ENCODE peak calls at places on chromosomes 5 and 9, in eight cellular contexts. One of them, this sample, is unnamed.

GRCh38 chr5:160175438-160176218 is 53.7 kb upstream of the FABP6 start:
- DNase-seq in stimulated activated CD4-positive, alpha-beta T cell treated with anti-CD3 and anti-CD28 coated beads, TNF-alpha, amount 100 ng/mL, for 1 hour: no peak
- DNase-seq in tibial artery: peak
- DNase-seq in HT-29: peak
- DNase-seq in GM10248: no peak
- DNase-seq in MV-4-11: no peak
- DNase-seq in left cardiac atrium: peak
- DNase-seq in activated CD4-positive, alpha-beta T cell treated with anti-CD3 and anti-CD28 coated beads, Interleukin-2, amount 50 U/mL, for 1 hour: no peak
- DNase-seq in this sample: no peak

GRCh38 chr5:113299591-113299990 is 135.2 kb downstream of the TSSK1B start:
- DNase-seq in stimulated activated CD4-positive, alpha-beta T cell treated with anti-CD3 and anti-CD28 coated beads, TNF-alpha, amount 100 ng/mL, for 1 hour: no peak
- DNase-seq in tibial artery: no peak
- DNase-seq in HT-29: no peak
- DNase-seq in GM10248: no peak
- DNase-seq in MV-4-11: no peak
- DNase-seq in left cardiac atrium: no peak
- DNase-seq in activated CD4-positive, alpha-beta T cell treated with anti-CD3 and anti-CD28 coated beads, Interleukin-2, amount 50 U/mL, for 1 hour: no peak
- DNase-seq in this sample: no peak

GRCh38 chr5:15993334-15993733 is 186.3 kb downstream of the MARCHF11 start:
- DNase-seq in stimulated activated CD4-positive, alpha-beta T cell treated with anti-CD3 and anti-CD28 coated beads, TNF-alpha, amount 100 ng/mL, for 1 hour: no peak
- DNase-seq in tibial artery: no peak
- DNase-seq in HT-29: no peak
- DNase-seq in GM10248: no peak
- DNase-seq in MV-4-11: no peak
- DNase-seq in left cardiac atrium: no peak
- DNase-seq in activated CD4-positive, alpha-beta T cell treated with anti-CD3 and anti-CD28 coated beads, Interleukin-2, amount 50 U/mL, for 1 hour: no peak
- DNase-seq in this sample: peak

GRCh38 chr9:89872426-89872912 is 267.7 kb downstream of the GADD45G start:
- DNase-seq in stimulated activated CD4-positive, alpha-beta T cell treated with anti-CD3 and anti-CD28 coated beads, TNF-alpha, amount 100 ng/mL, for 1 hour: no peak
- DNase-seq in tibial artery: peak
- DNase-seq in HT-29: no peak
- DNase-seq in GM10248: no peak
- DNase-seq in MV-4-11: no peak
- DNase-seq in left cardiac atrium: no peak
- DNase-seq in activated CD4-positive, alpha-beta T cell treated with anti-CD3 and anti-CD28 coated beads, Interleukin-2, amount 50 U/mL, for 1 hour: no peak
- DNase-seq in this sample: no peak

GRCh38 chr5:170184007-170184687 is 48.6 kb upstream of the C5orf58 start:
- DNase-seq in stimulated activated CD4-positive, alpha-beta T cell treated with anti-CD3 and anti-CD28 coated beads, TNF-alpha, amount 100 ng/mL, for 1 hour: no peak
- DNase-seq in tibial artery: peak
- DNase-seq in HT-29: peak
- DNase-seq in GM10248: peak
- DNase-seq in MV-4-11: peak
- DNase-seq in left cardiac atrium: peak
- DNase-seq in activated CD4-positive, alpha-beta T cell treated with anti-CD3 and anti-CD28 coated beads, Interleukin-2, amount 50 U/mL, for 1 hour: peak
- DNase-seq in this sample: peak

GRCh38 chr9:138020120-138020794 is 142.7 kb downstream of the CACNA1B start:
- DNase-seq in stimulated activated CD4-positive, alpha-beta T cell treated with anti-CD3 and anti-CD28 coated beads, TNF-alpha, amount 100 ng/mL, for 1 hour: no peak
- DNase-seq in tibial artery: no peak
- DNase-seq in HT-29: no peak
- DNase-seq in GM10248: no peak
- DNase-seq in MV-4-11: no peak
- DNase-seq in left cardiac atrium: no peak
- DNase-seq in activated CD4-positive, alpha-beta T cell treated with anti-CD3 and anti-CD28 coated beads, Interleukin-2, amount 50 U/mL, for 1 hour: no peak
- DNase-seq in this sample: no peak

GRCh38 chr5:36692791-36693763 is 86.7 kb downstream of the SLC1A3 start:
- DNase-seq in stimulated activated CD4-positive, alpha-beta T cell treated with anti-CD3 and anti-CD28 coated beads, TNF-alpha, amount 100 ng/mL, for 1 hour: no peak
- DNase-seq in tibial artery: peak
- DNase-seq in HT-29: peak
- DNase-seq in GM10248: peak
- DNase-seq in MV-4-11: peak
- DNase-seq in left cardiac atrium: peak
- DNase-seq in activated CD4-positive, alpha-beta T cell treated with anti-CD3 and anti-CD28 coated beads, Interleukin-2, amount 50 U/mL, for 1 hour: peak
- DNase-seq in this sample: peak

GRCh38 chr9:7653262-7653661 is 146.3 kb downstream of the DMAC1 start:
- DNase-seq in stimulated activated CD4-positive, alpha-beta T cell treated with anti-CD3 and anti-CD28 coated beads, TNF-alpha, amount 100 ng/mL, for 1 hour: no peak
- DNase-seq in tibial artery: no peak
- DNase-seq in HT-29: no peak
- DNase-seq in GM10248: no peak
- DNase-seq in MV-4-11: no peak
- DNase-seq in left cardiac atrium: no peak
- DNase-seq in activated CD4-positive, alpha-beta T cell treated with anti-CD3 and anti-CD28 coated beads, Interleukin-2, amount 50 U/mL, for 1 hour: no peak
- DNase-seq in this sample: no peak

GRCh38 chr5:87825583-87825982 is 412.9 kb upstream of the CCNH start:
- DNase-seq in stimulated activated CD4-positive, alpha-beta T cell treated with anti-CD3 and anti-CD28 coated beads, TNF-alpha, amount 100 ng/mL, for 1 hour: no peak
- DNase-seq in tibial artery: no peak
- DNase-seq in HT-29: no peak
- DNase-seq in GM10248: no peak
- DNase-seq in MV-4-11: no peak
- DNase-seq in left cardiac atrium: no peak
- DNase-seq in activated CD4-positive, alpha-beta T cell treated with anti-CD3 and anti-CD28 coated beads, Interleukin-2, amount 50 U/mL, for 1 hour: no peak
- DNase-seq in this sample: no peak

GRCh38 chr9:100586093-100586492 is 8.2 kb downstream of the CAVIN4 start:
- DNase-seq in stimulated activated CD4-positive, alpha-beta T cell treated with anti-CD3 and anti-CD28 coated beads, TNF-alpha, amount 100 ng/mL, for 1 hour: no peak
- DNase-seq in tibial artery: no peak
- DNase-seq in HT-29: no peak
- DNase-seq in GM10248: no peak
- DNase-seq in MV-4-11: no peak
- DNase-seq in left cardiac atrium: no peak
- DNase-seq in activated CD4-positive, alpha-beta T cell treated with anti-CD3 and anti-CD28 coated beads, Interleukin-2, amount 50 U/mL, for 1 hour: no peak
- DNase-seq in this sample: no peak

GRCh38 chr9:105835721-105836120 is 141.4 kb downstream of the TMEM38B start:
- DNase-seq in stimulated activated CD4-positive, alpha-beta T cell treated with anti-CD3 and anti-CD28 coated beads, TNF-alpha, amount 100 ng/mL, for 1 hour: no peak
- DNase-seq in tibial artery: no peak
- DNase-seq in HT-29: no peak
- DNase-seq in GM10248: no peak
- DNase-seq in MV-4-11: no peak
- DNase-seq in left cardiac atrium: no peak
- DNase-seq in activated CD4-positive, alpha-beta T cell treated with anti-CD3 and anti-CD28 coated beads, Interleukin-2, amount 50 U/mL, for 1 hour: no peak
- DNase-seq in this sample: no peak

GRCh38 chr9:69554945-69555344 is 117.2 kb downstream of the APBA1 start:
- DNase-seq in stimulated activated CD4-positive, alpha-beta T cell treated with anti-CD3 and anti-CD28 coated beads, TNF-alpha, amount 100 ng/mL, for 1 hour: no peak
- DNase-seq in tibial artery: no peak
- DNase-seq in HT-29: no peak
- DNase-seq in GM10248: no peak
- DNase-seq in MV-4-11: no peak
- DNase-seq in left cardiac atrium: no peak
- DNase-seq in activated CD4-positive, alpha-beta T cell treated with anti-CD3 and anti-CD28 coated beads, Interleukin-2, amount 50 U/mL, for 1 hour: no peak
- DNase-seq in this sample: peak

GRCh38 chr5:90410178-90410762 is 714 bp upstream of the CETN3 start:
- DNase-seq in stimulated activated CD4-positive, alpha-beta T cell treated with anti-CD3 and anti-CD28 coated beads, TNF-alpha, amount 100 ng/mL, for 1 hour: no peak
- DNase-seq in tibial artery: no peak
- DNase-seq in HT-29: no peak
- DNase-seq in GM10248: no peak
- DNase-seq in MV-4-11: no peak
- DNase-seq in left cardiac atrium: no peak
- DNase-seq in activated CD4-positive, alpha-beta T cell treated with anti-CD3 and anti-CD28 coated beads, Interleukin-2, amount 50 U/mL, for 1 hour: no peak
- DNase-seq in this sample: no peak

GRCh38 chr9:134166374-134166773 is 2.0 kb upstream of the RNU6ATAC start:
- DNase-seq in stimulated activated CD4-positive, alpha-beta T cell treated with anti-CD3 and anti-CD28 coated beads, TNF-alpha, amount 100 ng/mL, for 1 hour: no peak
- DNase-seq in tibial artery: no peak
- DNase-seq in HT-29: no peak
- DNase-seq in GM10248: no peak
- DNase-seq in MV-4-11: no peak
- DNase-seq in left cardiac atrium: no peak
- DNase-seq in activated CD4-positive, alpha-beta T cell treated with anti-CD3 and anti-CD28 coated beads, Interleukin-2, amount 50 U/mL, for 1 hour: no peak
- DNase-seq in this sample: no peak

GRCh38 chr5:179187229-179187678 is 127.1 kb downstream of the ZNF354C start:
- DNase-seq in stimulated activated CD4-positive, alpha-beta T cell treated with anti-CD3 and anti-CD28 coated beads, TNF-alpha, amount 100 ng/mL, for 1 hour: no peak
- DNase-seq in tibial artery: no peak
- DNase-seq in HT-29: no peak
- DNase-seq in GM10248: no peak
- DNase-seq in MV-4-11: no peak
- DNase-seq in left cardiac atrium: no peak
- DNase-seq in activated CD4-positive, alpha-beta T cell treated with anti-CD3 and anti-CD28 coated beads, Interleukin-2, amount 50 U/mL, for 1 hour: no peak
- DNase-seq in this sample: no peak

GRCh38 chr5:103258957-103259704 is 568 bp downstream of the MACIR start:
- DNase-seq in stimulated activated CD4-positive, alpha-beta T cell treated with anti-CD3 and anti-CD28 coated beads, TNF-alpha, amount 100 ng/mL, for 1 hour: peak
- DNase-seq in tibial artery: peak
- DNase-seq in HT-29: peak
- DNase-seq in GM10248: peak
- DNase-seq in MV-4-11: peak
- DNase-seq in left cardiac atrium: peak
- DNase-seq in activated CD4-positive, alpha-beta T cell treated with anti-CD3 and anti-CD28 coated beads, Interleukin-2, amount 50 U/mL, for 1 hour: peak
- DNase-seq in this sample: peak

GRCh38 chr9:104779334-104779733 is 15.4 kb downstream of the NIPSNAP3B start:
- DNase-seq in stimulated activated CD4-positive, alpha-beta T cell treated with anti-CD3 and anti-CD28 coated beads, TNF-alpha, amount 100 ng/mL, for 1 hour: no peak
- DNase-seq in tibial artery: no peak
- DNase-seq in HT-29: no peak
- DNase-seq in GM10248: no peak
- DNase-seq in MV-4-11: no peak
- DNase-seq in left cardiac atrium: no peak
- DNase-seq in activated CD4-positive, alpha-beta T cell treated with anti-CD3 and anti-CD28 coated beads, Interleukin-2, amount 50 U/mL, for 1 hour: no peak
- DNase-seq in this sample: no peak

GRCh38 chr5:15026011-15026481 is 154.5 kb upstream of the ANKH start:
- DNase-seq in stimulated activated CD4-positive, alpha-beta T cell treated with anti-CD3 and anti-CD28 coated beads, TNF-alpha, amount 100 ng/mL, for 1 hour: no peak
- DNase-seq in tibial artery: no peak
- DNase-seq in HT-29: no peak
- DNase-seq in GM10248: no peak
- DNase-seq in MV-4-11: no peak
- DNase-seq in left cardiac atrium: no peak
- DNase-seq in activated CD4-positive, alpha-beta T cell treated with anti-CD3 and anti-CD28 coated beads, Interleukin-2, amount 50 U/mL, for 1 hour: no peak
- DNase-seq in this sample: no peak

GRCh38 chr5:55104036-55104767 is 1.8 kb downstream of the GZMA start:
- DNase-seq in stimulated activated CD4-positive, alpha-beta T cell treated with anti-CD3 and anti-CD28 coated beads, TNF-alpha, amount 100 ng/mL, for 1 hour: no peak
- DNase-seq in tibial artery: no peak
- DNase-seq in HT-29: no peak
- DNase-seq in GM10248: no peak
- DNase-seq in MV-4-11: no peak
- DNase-seq in left cardiac atrium: no peak
- DNase-seq in activated CD4-positive, alpha-beta T cell treated with anti-CD3 and anti-CD28 coated beads, Interleukin-2, amount 50 U/mL, for 1 hour: no peak
- DNase-seq in this sample: no peak

GRCh38 chr5:172952034-172952511 is 7.2 kb upstream of the RPL26L1 start:
- DNase-seq in stimulated activated CD4-positive, alpha-beta T cell treated with anti-CD3 and anti-CD28 coated beads, TNF-alpha, amount 100 ng/mL, for 1 hour: no peak
- DNase-seq in tibial artery: no peak
- DNase-seq in HT-29: no peak
- DNase-seq in GM10248: no peak
- DNase-seq in MV-4-11: no peak
- DNase-seq in left cardiac atrium: no peak
- DNase-seq in activated CD4-positive, alpha-beta T cell treated with anti-CD3 and anti-CD28 coated beads, Interleukin-2, amount 50 U/mL, for 1 hour: no peak
- DNase-seq in this sample: peak

GRCh38 chr9:35616681-35617459 is 1.3 kb downstream of the CD72 start:
- DNase-seq in stimulated activated CD4-positive, alpha-beta T cell treated with anti-CD3 and anti-CD28 coated beads, TNF-alpha, amount 100 ng/mL, for 1 hour: peak
- DNase-seq in tibial artery: peak
- DNase-seq in HT-29: no peak
- DNase-seq in GM10248: peak
- DNase-seq in MV-4-11: peak
- DNase-seq in left cardiac atrium: peak
- DNase-seq in activated CD4-positive, alpha-beta T cell treated with anti-CD3 and anti-CD28 coated beads, Interleukin-2, amount 50 U/mL, for 1 hour: peak
- DNase-seq in this sample: peak

GRCh38 chr5:178351950-178352349 is 119.3 kb upstream of the PHYKPL start:
- DNase-seq in stimulated activated CD4-positive, alpha-beta T cell treated with anti-CD3 and anti-CD28 coated beads, TNF-alpha, amount 100 ng/mL, for 1 hour: no peak
- DNase-seq in tibial artery: no peak
- DNase-seq in HT-29: no peak
- DNase-seq in GM10248: no peak
- DNase-seq in MV-4-11: no peak
- DNase-seq in left cardiac atrium: no peak
- DNase-seq in activated CD4-positive, alpha-beta T cell treated with anti-CD3 and anti-CD28 coated beads, Interleukin-2, amount 50 U/mL, for 1 hour: no peak
- DNase-seq in this sample: no peak

GRCh38 chr5:128536229-128536860 is 1.7 kb downstream of the FBN2 start:
- DNase-seq in stimulated activated CD4-positive, alpha-beta T cell treated with anti-CD3 and anti-CD28 coated beads, TNF-alpha, amount 100 ng/mL, for 1 hour: no peak
- DNase-seq in tibial artery: no peak
- DNase-seq in HT-29: no peak
- DNase-seq in GM10248: no peak
- DNase-seq in MV-4-11: no peak
- DNase-seq in left cardiac atrium: no peak
- DNase-seq in activated CD4-positive, alpha-beta T cell treated with anti-CD3 and anti-CD28 coated beads, Interleukin-2, amount 50 U/mL, for 1 hour: no peak
- DNase-seq in this sample: peak

GRCh38 chr9:108468364-108468763 is 387.4 kb downstream of the ACTL7B start:
- DNase-seq in stimulated activated CD4-positive, alpha-beta T cell treated with anti-CD3 and anti-CD28 coated beads, TNF-alpha, amount 100 ng/mL, for 1 hour: no peak
- DNase-seq in tibial artery: no peak
- DNase-seq in HT-29: peak
- DNase-seq in GM10248: peak
- DNase-seq in MV-4-11: peak
- DNase-seq in left cardiac atrium: no peak
- DNase-seq in activated CD4-positive, alpha-beta T cell treated with anti-CD3 and anti-CD28 coated beads, Interleukin-2, amount 50 U/mL, for 1 hour: no peak
- DNase-seq in this sample: peak

GRCh38 chr5:99019812-99020697 is 91.2 kb upstream of the CHD1 start:
- DNase-seq in stimulated activated CD4-positive, alpha-beta T cell treated with anti-CD3 and anti-CD28 coated beads, TNF-alpha, amount 100 ng/mL, for 1 hour: no peak
- DNase-seq in tibial artery: no peak
- DNase-seq in HT-29: peak
- DNase-seq in GM10248: no peak
- DNase-seq in MV-4-11: peak
- DNase-seq in left cardiac atrium: no peak
- DNase-seq in activated CD4-positive, alpha-beta T cell treated with anti-CD3 and anti-CD28 coated beads, Interleukin-2, amount 50 U/mL, for 1 hour: no peak
- DNase-seq in this sample: peak

GRCh38 chr9:77464591-77465125 is 183.5 kb downstream of the GNA14 start:
- DNase-seq in stimulated activated CD4-positive, alpha-beta T cell treated with anti-CD3 and anti-CD28 coated beads, TNF-alpha, amount 100 ng/mL, for 1 hour: no peak
- DNase-seq in tibial artery: no peak
- DNase-seq in HT-29: no peak
- DNase-seq in GM10248: no peak
- DNase-seq in MV-4-11: no peak
- DNase-seq in left cardiac atrium: no peak
- DNase-seq in activated CD4-positive, alpha-beta T cell treated with anti-CD3 and anti-CD28 coated beads, Interleukin-2, amount 50 U/mL, for 1 hour: no peak
- DNase-seq in this sample: no peak

GRCh38 chr9:129183495-129184308 is 5.6 kb upstream of the IER5L start:
- DNase-seq in stimulated activated CD4-positive, alpha-beta T cell treated with anti-CD3 and anti-CD28 coated beads, TNF-alpha, amount 100 ng/mL, for 1 hour: no peak
- DNase-seq in tibial artery: no peak
- DNase-seq in HT-29: no peak
- DNase-seq in GM10248: no peak
- DNase-seq in MV-4-11: peak
- DNase-seq in left cardiac atrium: no peak
- DNase-seq in activated CD4-positive, alpha-beta T cell treated with anti-CD3 and anti-CD28 coated beads, Interleukin-2, amount 50 U/mL, for 1 hour: no peak
- DNase-seq in this sample: no peak

GRCh38 chr9:114989600-114990410 is 59.4 kb upstream of the TNFSF8 start:
- DNase-seq in stimulated activated CD4-positive, alpha-beta T cell treated with anti-CD3 and anti-CD28 coated beads, TNF-alpha, amount 100 ng/mL, for 1 hour: no peak
- DNase-seq in tibial artery: no peak
- DNase-seq in HT-29: no peak
- DNase-seq in GM10248: peak
- DNase-seq in MV-4-11: no peak
- DNase-seq in left cardiac atrium: no peak
- DNase-seq in activated CD4-positive, alpha-beta T cell treated with anti-CD3 and anti-CD28 coated beads, Interleukin-2, amount 50 U/mL, for 1 hour: peak
- DNase-seq in this sample: no peak

This sample was measured in adipocyte.